ENCODE peak calls at places on chromosomes 13 and 19, in four cellular contexts. G is H9, X is IMR-90, V is H1. U is an unnamed sample. For H3K4me1, the result is how much of the 10 kb centered on the place peaks cover.

GRCh38 chr13:100860866-100861265 is 186.3 kb upstream of the TMTC4 start:
- DNase-seq in G (no peak), X (peak), V (no peak), U (no peak)

GRCh38 chr13:59094149-59094548 is 1069.6 kb downstream of the DIAPH3 start:
- DNase-seq in G (no peak), X (peak), V (no peak), U (no peak)

GRCh38 chr13:93535256-93535655 is 308.6 kb downstream of the GPC6 start:
- DNase-seq in G (no peak), X (peak), V (no peak), U (no peak)

GRCh38 chr19:40607311-40607871 is 6.2 kb downstream of the LTBP4 start:
- DNase-seq in G (peak), X (no peak), V (no peak), U (no peak)

GRCh38 chr13:44333950-44334675 is 39.5 kb upstream of the SERP2 start:
- DNase-seq in G (no peak), X (no peak), V (no peak), U (no peak)

GRCh38 chr19:55419624-55420236 is 12.1 kb upstream of the UBE2S start:
- DNase-seq in G (no peak), X (no peak), V (no peak), U (no peak)

GRCh38 chr13:42116225-42116624 is 67.8 kb downstream of the DGKH start:
- DNase-seq in G (no peak), X (no peak), V (no peak), U (no peak)

GRCh38 chr13:109735567-109735966 is 50.8 kb downstream of the IRS2 start:
- DNase-seq in G (no peak), X (no peak), V (no peak), U (no peak)

GRCh38 chr13:93268327-93269028 is 41.9 kb downstream of the GPC6 start:
- DNase-seq in G (no peak), X (no peak), V (no peak), U (peak)

GRCh38 chr13:74443623-74444022 is 309.4 kb upstream of the KLF12 start:
- DNase-seq in G (no peak), X (peak), V (no peak), U (peak)

GRCh38 chr19:33273881-33274662 is 28.3 kb downstream of the CEBPA start:
- DNase-seq in G (no peak), X (peak), V (no peak), U (no peak)

GRCh38 chr13:41053384-41053826 is 7.9 kb upstream of the WBP4 start:
- DNase-seq in G (no peak), X (peak), V (no peak), U (no peak)

GRCh38 chr13:34657716-34658115 is 284.4 kb upstream of the NBEA start:
- DNase-seq in G (no peak), X (peak), V (no peak), U (no peak)

GRCh38 chr19:47437500-47437899 is 18.2 kb upstream of the MEIS3 start:
- DNase-seq in G (no peak), X (no peak), V (no peak), U (no peak)

GRCh38 chr19:17333611-17334413 is 843 bp downstream of the ANO8 start:
- DNase-seq in G (peak), X (peak), V (no peak), U (peak)

DNA sequence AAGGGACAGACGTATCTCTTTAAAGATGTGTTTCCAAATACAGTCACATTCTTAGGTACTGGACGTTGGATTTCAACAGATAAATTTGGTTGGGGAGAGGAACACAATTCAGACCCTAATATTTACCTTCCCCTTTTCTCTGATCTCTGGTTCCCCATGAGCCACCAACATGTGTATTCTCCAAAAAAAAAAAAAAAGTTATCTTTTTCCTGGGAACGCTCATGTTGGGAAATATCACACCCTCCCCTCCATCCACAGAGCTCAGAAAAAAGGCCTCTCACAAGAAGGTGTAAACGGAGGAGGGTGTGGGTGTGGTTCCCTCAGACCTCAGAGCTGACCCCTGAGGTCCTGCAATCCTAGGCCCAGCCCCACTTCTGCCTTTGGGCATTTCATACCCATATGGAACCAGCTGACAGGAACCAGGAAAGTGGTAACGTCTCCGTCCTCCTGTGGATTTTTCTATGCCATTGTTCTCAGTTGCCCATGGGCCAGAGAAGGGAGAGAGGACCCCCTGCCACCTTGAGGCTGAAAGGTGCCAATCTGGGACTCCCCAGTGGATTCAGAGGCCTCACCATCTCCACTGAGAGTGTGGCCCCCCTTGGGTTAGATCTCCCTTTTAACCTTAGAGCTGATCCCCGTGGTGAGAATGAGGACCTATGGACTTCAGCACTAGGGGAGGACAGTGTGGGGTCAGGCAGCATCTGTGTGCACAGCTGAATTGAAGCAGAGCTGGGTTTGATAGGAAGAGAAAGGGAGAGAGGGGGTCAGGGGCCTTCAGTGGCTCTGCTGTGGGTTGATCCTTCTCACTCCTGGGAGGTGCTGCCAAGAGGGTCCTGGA is 8.4 kb upstream of the SIGLEC12 start:
- DNase-seq in G (no peak), X (no peak), V (no peak), U (no peak)
- H3K56ac ChIP-seq in G (no peak), X (no peak), V (no peak), U (no peak)

GRCh38 chr19:43575156-43575950 is at the start of the genes PINLYP and XRCC1:
- DNase-seq in G (peak), X (peak), V (peak), U (peak)
- H3K4me1 ChIP-seq in G (under half), X (under half), V (under half), U (under half)

GRCh38 chr13:94708971-94709614 is 3.3 kb downstream of the SOX21 start:
- DNase-seq in G (no peak), X (no peak), V (no peak), U (no peak)

GRCh38 chr13:94706854-94707399 is 5.4 kb downstream of the SOX21 start:
- DNase-seq in G (no peak), X (no peak), V (no peak), U (no peak)

GRCh38 chr13:94708031-94708571 is 4.2 kb downstream of the SOX21 start:
- DNase-seq in G (peak), X (no peak), V (no peak), U (peak)

GRCh38 chr13:94706101-94706853 is 6.1 kb downstream of the SOX21 start:
- DNase-seq in G (no peak), X (no peak), V (no peak), U (no peak)

DNA sequence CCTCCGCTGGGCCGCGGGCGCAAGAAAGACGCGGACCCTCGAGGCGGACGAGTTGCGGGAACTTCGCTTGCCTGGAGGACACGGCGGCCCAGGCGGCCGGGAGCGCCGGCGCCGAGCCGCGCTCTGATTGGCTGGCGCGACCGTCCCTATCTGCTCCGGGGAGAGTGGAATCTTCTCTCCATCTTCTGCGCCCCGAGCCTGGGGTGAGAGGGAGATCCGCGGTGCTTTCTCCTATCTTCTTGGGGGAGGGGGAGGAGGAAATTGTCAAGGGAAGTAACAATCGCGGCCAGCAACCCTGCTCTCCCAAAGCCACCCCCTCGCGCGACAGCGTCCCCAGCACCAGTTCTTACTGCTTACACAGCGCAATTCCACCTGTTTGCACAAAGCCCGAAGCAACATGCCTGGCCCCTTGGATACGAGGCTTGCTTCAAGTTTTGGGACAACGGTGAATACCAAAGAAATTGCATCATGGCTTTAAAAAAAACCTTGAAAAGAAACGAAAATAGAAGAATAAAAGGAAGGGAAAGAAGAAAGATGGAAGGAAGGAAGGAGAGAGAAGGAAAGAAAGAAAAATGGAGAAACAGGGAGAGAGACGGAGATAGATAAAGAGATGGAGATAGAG is 4.8 kb downstream of the SOX21 start:
- DNase-seq in G (peak), X (no peak), V (no peak), U (peak)
- H2AK5ac ChIP-seq in G (no peak), X (no peak), V (no peak), U (no peak)

DNA sequence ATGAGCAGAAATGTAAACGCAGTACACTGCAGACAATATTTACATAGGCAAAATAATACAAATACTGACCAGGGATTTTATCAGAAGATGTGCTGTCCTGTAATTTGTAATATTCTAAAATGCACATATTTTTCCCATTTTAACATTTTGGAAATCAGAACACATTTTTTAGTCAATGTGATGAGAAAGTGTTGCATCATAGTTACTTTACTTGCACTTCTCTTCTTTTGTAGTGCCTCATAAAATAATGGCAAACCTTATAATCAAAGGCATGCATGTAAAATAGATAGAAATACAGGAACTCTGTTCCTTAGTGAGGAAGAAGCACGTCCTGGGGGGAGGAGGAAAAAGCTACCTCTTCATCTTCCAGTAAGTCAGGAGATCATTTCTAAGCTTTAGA is 46.2 kb upstream of the KATNAL1 start:
- DNase-seq in G (no peak), X (no peak), V (no peak), U (no peak)
- H3K56ac ChIP-seq in G (no peak), X (no peak), V (no peak), U (no peak)

DNA sequence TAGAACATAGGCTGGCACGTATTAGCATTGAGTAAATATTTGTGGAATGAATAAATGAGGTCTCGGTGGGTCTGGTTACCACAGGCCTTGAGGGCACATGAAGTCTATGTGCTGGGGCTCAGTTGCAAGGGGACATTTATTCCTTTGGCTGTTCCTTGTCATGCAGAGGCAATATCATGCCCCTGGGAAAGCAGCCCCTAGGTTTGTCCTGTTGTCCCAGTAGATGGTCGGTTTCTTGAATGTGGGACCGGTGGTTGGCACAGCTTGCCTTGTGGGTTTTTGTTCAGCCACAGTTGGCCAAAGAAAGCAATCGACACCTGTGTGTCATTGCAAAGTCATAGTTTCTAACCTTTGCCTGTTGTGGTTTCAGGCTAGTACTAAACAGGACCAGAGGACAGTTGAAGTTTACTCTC is 24.7 kb upstream of the GPR183 start:
- DNase-seq in G (no peak), X (no peak), V (no peak), U (no peak)
- H3K4me1 ChIP-seq in G (under half), X (under half), V (under half), U (under half)

U was measured in mesendoderm.